ENCODE peak calls at places on chromosomes 6 and 20, in nine cellular contexts. O, G, I, E, T, P, N, L and Q are unnamed samples. For H3K4me1 and H3K36me3, the result is how much of the 10 kb centered on the place peaks cover.

GRCh38 chr6:119129148-119129967 is 50.9 kb upstream of the FAM184A start:
- DNase-seq in O (peak), E (peak), L (peak), T (peak), P (peak), N (no peak), I (no peak), G (no peak), Q (no peak)

GRCh38 chr6:47665112-47665511 is 33.3 kb upstream of the ADGRF4 start:
- DNase-seq in G (no peak), E (no peak), T (no peak), N (no peak), P (no peak), O (no peak), L (peak), I (no peak), Q (no peak)

GRCh38 chr20:9262653-9263194 is 193.8 kb downstream of the PLCB4 start:
- DNase-seq in O (peak), G (no peak), L (no peak), P (no peak), N (no peak), I (no peak), T (peak), E (no peak), Q (no peak)

GRCh38 chr6:158655569-158656450 is 6.0 kb downstream of the SYTL3 start:
- DNase-seq in N (no peak), T (no peak), O (peak), I (no peak), E (no peak), G (no peak), L (no peak), P (no peak), Q (no peak)

GRCh38 chr6:1619666-1620503 is 10.2 kb downstream of the FOXC1 start:
- DNase-seq in G (no peak), L (no peak), O (no peak), I (peak), P (no peak), N (no peak), E (no peak), T (no peak), Q (no peak)

GRCh38 chr6:133568970-133569889 is 319.7 kb upstream of the TCF21 start:
- DNase-seq in G (no peak), E (peak), N (no peak), P (no peak), O (peak), L (peak), T (peak), I (no peak), Q (no peak)

GRCh38 chr20:42274977-42275376 is 656.8 kb upstream of the CHD6 start:
- DNase-seq in N (no peak), T (no peak), E (no peak), G (no peak), I (no peak), L (no peak), P (no peak), O (no peak), Q (no peak)

GRCh38 chr6:142297996-142298753 is 3.6 kb upstream of the ADGRG6 start:
- DNase-seq in P (no peak), E (no peak), N (no peak), T (peak), L (peak), O (peak), G (no peak), I (no peak), Q (no peak)

GRCh38 chr20:62502496-62503095 is 26.8 kb upstream of the GATA5 start:
- DNase-seq in I (no peak), P (no peak), E (no peak), O (no peak), N (no peak), L (no peak), T (no peak), G (no peak), Q (no peak)

GRCh38 chr6:159983641-159984080 is 14.8 kb downstream of the IGF2R start:
- DNase-seq in O (peak), N (no peak), T (no peak), E (no peak), G (no peak), L (no peak), I (no peak), P (no peak), Q (no peak)

GRCh38 chr20:44832724-44833123 is 22.4 kb upstream of the RIMS4 start:
- DNase-seq in I (no peak), E (peak), G (no peak), T (no peak), N (no peak), P (no peak), L (peak), O (no peak), Q (no peak)

GRCh38 chr20:53773792-53774371 is 180.2 kb upstream of the ZNF217 start:
- DNase-seq in N (no peak), P (no peak), T (peak), G (no peak), L (peak), O (peak), E (no peak), I (no peak), Q (no peak)

GRCh38 chr6:140855520-140855919 is 1277.2 kb upstream of the GJE1 start:
- DNase-seq in O (peak), P (no peak), G (no peak), N (no peak), T (no peak), I (no peak), E (no peak), L (peak), Q (no peak)

GRCh38 chr20:48814633-48815032 is 13.2 kb downstream of the PREX1 start:
- DNase-seq in N (no peak), L (no peak), P (no peak), I (no peak), T (no peak), G (no peak), O (no peak), E (no peak), Q (no peak)

GRCh38 chr20:48817367-48818030 is 10.3 kb downstream of the PREX1 start:
- DNase-seq in N (no peak), G (no peak), I (no peak), L (no peak), O (no peak), P (no peak), T (no peak), E (no peak), Q (no peak)

GRCh38 chr20:48815537-48815936 is 12.3 kb downstream of the PREX1 start:
- DNase-seq in P (no peak), O (no peak), I (no peak), T (no peak), G (no peak), N (no peak), L (no peak), E (peak), Q (no peak)

GRCh38 chr20:48818031-48818370 is 9.8 kb downstream of the PREX1 start:
- DNase-seq in L (no peak), P (no peak), T (no peak), N (no peak), G (no peak), I (no peak), E (peak), O (no peak), Q (no peak)

DNA sequence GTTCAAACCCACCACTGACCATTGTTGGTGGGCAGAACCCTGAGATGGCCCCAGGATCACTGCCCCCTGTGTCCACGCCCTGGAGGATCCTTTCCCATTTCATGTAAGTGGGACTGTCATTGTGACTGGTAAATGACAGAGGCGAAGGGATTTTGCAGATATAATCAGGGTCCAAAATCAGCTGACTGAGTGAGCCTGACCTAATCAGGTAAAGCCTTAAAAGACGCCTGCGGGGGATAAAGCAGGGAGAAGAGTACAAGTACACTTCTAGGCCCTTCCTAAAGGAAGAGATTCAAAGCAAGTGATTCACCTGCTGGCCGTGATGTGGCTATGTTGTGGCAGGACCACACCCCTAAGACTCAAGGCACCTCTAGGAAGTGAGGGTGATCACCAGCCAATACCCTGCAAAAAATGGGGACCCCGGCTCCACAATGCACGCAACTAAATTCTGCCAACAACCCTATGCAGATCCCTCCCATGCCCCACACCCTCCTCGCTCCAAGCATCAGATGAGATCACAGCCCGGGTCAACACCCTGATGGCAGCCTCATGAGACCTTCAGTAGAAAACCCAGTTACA is 11.4 kb downstream of the PREX1 start:
- DNase-seq in T (no peak), I (no peak), E (no peak), G (no peak), O (no peak), L (no peak), N (no peak), P (no peak), Q (no peak)
- H3K4me1 ChIP-seq in T (under half), I (under half), E (half or more), G (half or more), O (under half), L (under half), N (half or more), P (under half), Q (under half)

GRCh38 chr6:53431704-53432103 is 83.0 kb upstream of the ELOVL5 start:
- DNase-seq in P (no peak), G (no peak), T (no peak), O (no peak), L (no peak), E (no peak), I (no peak), N (no peak), Q (no peak)
- H3K4me3 ChIP-seq in P (no peak), G (no peak), T (no peak), O (no peak), L (no peak), E (no peak), I (no peak), N (no peak), Q (no peak)

DNA sequence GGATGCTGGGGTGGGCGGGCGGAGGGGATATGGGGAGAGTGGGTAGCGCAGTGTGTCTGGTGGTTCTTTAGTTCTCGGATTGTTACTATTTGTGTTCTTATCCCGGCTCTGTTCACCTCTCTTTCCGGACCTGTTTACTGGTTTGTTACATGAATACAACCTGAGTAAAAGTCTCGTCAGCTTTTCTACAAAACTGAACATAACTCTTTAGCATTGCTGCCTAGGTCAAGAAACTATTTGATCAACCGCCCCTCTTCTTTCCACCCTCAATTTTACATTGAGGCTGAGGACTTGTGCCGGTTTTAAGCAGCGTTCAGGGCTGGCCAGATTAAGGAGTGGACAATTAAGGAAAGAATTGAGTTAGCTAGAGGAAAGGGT is 625 bp downstream of the ABT1 start:
- DNase-seq in L (no peak), P (no peak), E (no peak), I (no peak), N (no peak), G (no peak), O (no peak), T (no peak), Q (no peak)
- H3K36me3 ChIP-seq in L (under half), P (under half), E (under half), I (under half), N (under half), G (under half), O (under half), T (under half), Q (under half)

GRCh38 chr20:38209054-38209675 is 44.1 kb upstream of the TGM2 start:
- DNase-seq in T (no peak), G (no peak), E (no peak), O (no peak), N (no peak), L (no peak), P (no peak), I (peak), Q (peak)
- H3K4me1 ChIP-seq in T (under half), G (under half), E (under half), O (under half), N (under half), L (under half), P (under half), I (under half), Q (under half)

DNA sequence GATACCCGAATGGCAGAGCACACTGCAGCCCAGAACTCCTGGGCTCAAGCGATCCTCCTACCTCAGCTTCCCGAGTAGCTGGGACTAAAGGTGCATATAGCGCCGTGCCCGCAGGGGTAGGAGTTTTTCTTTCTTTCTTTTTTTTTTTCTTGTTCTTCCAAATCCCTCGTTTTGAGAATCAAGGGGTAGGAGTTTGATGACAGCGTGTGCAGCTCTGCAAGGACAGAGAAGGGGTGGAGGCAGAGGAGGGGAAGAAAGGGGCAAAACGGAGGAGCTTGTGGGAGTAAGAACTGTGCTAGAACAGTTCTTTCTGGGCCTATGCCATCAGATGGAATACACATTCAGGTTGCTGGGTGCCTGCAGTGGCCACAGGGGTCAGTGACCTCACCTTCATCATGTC is 15.3 kb downstream of the RRP36 start:
- DNase-seq in N (no peak), L (no peak), T (no peak), P (no peak), I (no peak), G (no peak), O (no peak), E (no peak), Q (no peak)
- H3K4me3 ChIP-seq in N (no peak), L (no peak), T (no peak), P (no peak), I (no peak), G (no peak), O (no peak), E (no peak), Q (no peak)

DNA sequence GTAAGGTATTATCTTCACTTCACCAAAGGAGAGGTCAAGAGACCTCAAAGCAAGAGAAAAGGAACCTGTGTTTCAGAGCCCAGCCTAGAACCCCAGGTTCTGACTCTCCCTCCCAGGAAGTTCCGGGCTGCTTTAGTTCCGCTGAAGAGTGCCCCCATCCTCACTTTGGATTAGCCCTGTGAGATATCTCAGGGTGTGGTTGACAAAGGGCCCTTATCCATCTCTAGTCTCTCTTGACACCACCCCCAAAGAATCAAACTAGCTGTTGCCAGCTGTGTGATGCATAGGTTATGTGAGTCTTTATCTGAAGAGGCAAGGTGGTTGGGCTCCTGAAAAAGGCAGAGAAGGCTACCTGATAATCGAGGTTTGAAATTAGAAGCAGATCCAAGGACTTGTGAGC is 20.6 kb downstream of the BRPF3 start:
- DNase-seq in G (no peak), N (no peak), E (no peak), L (no peak), I (no peak), O (no peak), P (no peak), T (no peak), Q (no peak)
- H3K36me3 ChIP-seq in G (half or more), N (half or more), E (half or more), L (under half), I (under half), O (half or more), P (under half), T (under half), Q (half or more)

GRCh38 chr20:32357869-32358631 is at the start of gene ASXL1:
- DNase-seq in E (peak), G (peak), L (peak), N (peak), P (peak), I (peak), T (peak), O (peak), Q (peak)

GRCh38 chr20:32358632-32358882 is 426 bp downstream of the ASXL1 start:
- DNase-seq in T (no peak), N (no peak), O (no peak), E (no peak), L (no peak), I (no peak), P (no peak), G (no peak), Q (no peak)

GRCh38 chr20:32358883-32359632 is 927 bp downstream of the ASXL1 start:
- DNase-seq in P (peak), L (peak), N (peak), O (peak), E (peak), T (peak), I (peak), G (peak), Q (peak)

GRCh38 chr20:32360333-32360634 is 2.2 kb downstream of the ASXL1 start:
- DNase-seq in P (no peak), O (no peak), N (no peak), L (no peak), I (no peak), G (no peak), T (no peak), E (no peak), Q (no peak)

DNA sequence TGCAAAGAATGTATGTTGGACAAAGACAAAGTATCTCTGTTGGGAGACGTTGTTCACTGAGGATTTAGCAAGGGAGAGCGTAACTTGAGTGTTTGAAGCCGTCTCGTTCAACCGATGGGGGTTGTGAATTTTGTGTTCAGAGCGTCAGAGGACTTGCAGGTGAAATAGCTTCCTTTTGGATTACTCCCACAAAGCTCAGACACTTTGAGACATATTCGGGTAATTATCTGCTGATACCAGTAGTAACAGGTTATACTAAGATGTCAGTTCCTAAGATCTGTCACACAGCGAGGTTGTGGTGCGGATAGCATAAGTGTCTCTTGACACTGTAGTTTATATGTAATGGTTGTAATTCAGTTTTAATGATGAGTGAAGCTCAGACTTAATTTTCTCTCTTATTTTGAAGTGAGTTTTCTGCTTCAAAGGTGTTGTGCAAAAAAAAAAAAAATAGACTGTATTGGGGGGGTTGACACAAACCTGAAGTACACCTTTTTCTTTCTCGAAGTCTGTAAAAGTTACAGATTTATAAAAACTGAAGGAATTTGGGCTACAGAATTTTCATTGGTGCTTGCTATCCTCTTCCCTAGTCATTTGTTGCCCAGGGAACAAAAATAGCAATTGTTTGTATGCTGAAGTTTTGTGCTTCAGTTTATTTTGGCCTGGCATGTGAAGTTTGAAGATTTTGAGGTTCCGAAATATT is 1.7 kb downstream of the ASXL1 start:
- DNase-seq in I (no peak), L (no peak), N (no peak), P (peak), O (peak), T (peak), G (no peak), E (peak), Q (peak)
- H3K4me1 ChIP-seq in I (under half), L (under half), N (under half), P (under half), O (under half), T (under half), G (half or more), E (half or more), Q (half or more)

DNA sequence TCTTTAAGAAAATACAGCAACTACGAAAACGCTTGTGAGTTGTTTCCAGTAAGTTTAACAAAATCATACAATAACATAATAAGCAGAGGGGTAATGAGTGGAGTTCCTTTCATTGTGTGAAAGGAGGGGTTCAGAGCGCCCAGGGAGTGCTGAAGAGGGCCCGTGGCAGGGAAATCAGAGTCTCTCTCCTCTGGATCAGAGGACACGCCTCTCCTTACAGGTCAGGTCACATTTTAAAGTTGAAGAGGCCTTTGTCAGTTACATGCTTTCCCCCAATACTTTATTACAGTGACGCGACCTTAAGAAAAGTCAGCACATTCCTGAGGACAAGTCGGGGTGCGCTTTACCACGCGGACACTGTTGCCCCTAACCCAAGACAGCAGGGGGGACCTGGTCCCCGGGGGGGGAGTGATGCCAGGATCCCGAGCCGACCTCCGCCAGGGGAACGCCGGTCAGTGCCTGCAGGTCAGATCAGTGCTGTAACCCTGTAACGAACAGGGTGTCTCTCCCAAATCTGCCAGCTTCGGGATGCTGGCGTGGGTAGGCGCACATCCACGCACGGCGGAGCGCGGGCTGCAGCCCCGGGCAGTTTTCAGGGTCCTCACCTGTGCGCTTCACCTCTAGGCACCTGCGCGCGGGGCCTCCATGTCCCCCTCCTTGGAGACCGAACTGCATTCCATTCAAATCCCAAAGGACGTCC is 848 bp downstream of the DACT2 start:
- DNase-seq in L (no peak), T (no peak), O (no peak), N (no peak), G (no peak), I (no peak), P (no peak), E (no peak), Q (no peak)
- H3K4me3 ChIP-seq in L (no peak), T (no peak), O (no peak), N (no peak), G (no peak), I (no peak), P (peak), E (no peak), Q (peak)

GRCh38 chr6:148590881-148591280 is 155.9 kb upstream of the UST start:
- DNase-seq in P (no peak), O (no peak), G (no peak), L (no peak), N (no peak), E (no peak), T (no peak), I (no peak), Q (no peak)

GRCh38 chr6:148593130-148593812 is 153.6 kb upstream of the UST start:
- DNase-seq in E (no peak), N (no peak), T (peak), G (no peak), L (peak), P (no peak), I (no peak), O (peak), Q (no peak)

GRCh38 chr6:148595550-148595949 is 151.3 kb upstream of the UST start:
- DNase-seq in P (no peak), O (no peak), G (no peak), N (no peak), L (no peak), I (no peak), T (no peak), E (no peak), Q (no peak)

GRCh38 chr6:148593813-148594170 is 153.0 kb upstream of the UST start:
- DNase-seq in O (no peak), N (no peak), L (no peak), E (no peak), P (no peak), T (no peak), G (no peak), I (no peak), Q (peak)

GRCh38 chr6:148591656-148592055 is 155.2 kb upstream of the UST start:
- DNase-seq in L (no peak), O (no peak), T (no peak), I (no peak), P (no peak), N (no peak), G (no peak), E (no peak), Q (no peak)
- H3K36me3 ChIP-seq in L (under half), O (under half), T (under half), I (under half), P (under half), N (under half), G (under half), E (under half), Q (under half)